ENCODE peak calls at places on chromosomes 2 and 18, in ten cellular contexts. E is nucleus accumbens; A is AG09319; T is M059J; J is activated CD4-positive, alpha-beta T cell treated with anti-CD3 and anti-CD28 coated beads, Interleukin-2, amount 50 U/mL, for 48 hours; D is HS-5; G is NCI-H460; R is glutamatergic neuron; Q is Calu3; Z is hypothalamus. B is an unnamed sample.

GRCh38 chr2:88099798-88100488 is 27.9 kb downstream of the FABP1 start:
- DNase-seq in E (no peak), A (no peak), T (peak; percentile 2), J (peak; percentile 4), D (peak; percentile 22), G (peak; percentile 22), R (no peak), Q (no peak), Z (no peak), B (no peak)

GRCh38 chr2:3603536-3604206 is 8.8 kb downstream of the COLEC11 start:
- DNase-seq in E (no peak), A (no peak), T (no peak), J (no peak), D (no peak), G (no peak), R (no peak), Q (no peak), Z (no peak), B (no peak)

GRCh38 chr18:68428026-68428425 is 286.9 kb downstream of the TMX3 start:
- DNase-seq in E (no peak), A (peak; percentile 30), T (peak; percentile 89), J (no peak), D (no peak), G (no peak), R (peak; percentile 63), Q (peak; percentile 10), Z (no peak), B (peak; percentile 82)

GRCh38 chr2:113876503-113877387 is 13.1 kb upstream of the ACTR3 start:
- DNase-seq in E (no peak), A (no peak), T (peak; percentile 96), J (peak; percentile 74), D (no peak), G (no peak), R (no peak), Q (peak; percentile 95), Z (no peak), B (peak; percentile 67)

GRCh38 chr2:19359021-19359357 is 566 bp upstream of the OSR1 start:
- DNase-seq in E (no peak), A (no peak), T (no peak), J (no peak), D (no peak), G (no peak), R (no peak), Q (no peak), Z (no peak), B (no peak)

GRCh38 chr2:54239427-54239826 is 16.6 kb downstream of the TSPYL6 start:
- DNase-seq in E (no peak), A (peak; percentile 8), T (peak; percentile 92), J (no peak), D (peak; percentile 77), G (no peak), R (no peak), Q (no peak), Z (no peak), B (peak; percentile 90)

GRCh38 chr2:209380278-209380677 is 43.6 kb upstream of the MAP2 start:
- DNase-seq in E (no peak), A (no peak), T (peak; percentile 50), J (no peak), D (no peak), G (no peak), R (no peak), Q (no peak), Z (no peak), B (no peak)

GRCh38 chr2:240129311-240129710 is 6.8 kb downstream of the COPS9 start:
- DNase-seq in E (no peak), A (no peak), T (no peak), J (no peak), D (no peak), G (no peak), R (no peak), Q (no peak), Z (no peak), B (no peak)

GRCh38 chr18:37166491-37166890 is 337.6 kb downstream of the KIAA1328 start:
- DNase-seq in E (no peak), A (no peak), T (no peak), J (no peak), D (no peak), G (no peak), R (no peak), Q (no peak), Z (no peak), B (no peak)

GRCh38 chr2:68764781-68765385 is 30.3 kb downstream of the ARHGAP25 start:
- DNase-seq in E (no peak), A (no peak), T (no peak), J (no peak), D (no peak), G (no peak), R (no peak), Q (no peak), Z (no peak), B (no peak)

GRCh38 chr2:43065871-43066270 is 160.5 kb downstream of the ZFP36L2 start:
- DNase-seq in E (no peak), A (no peak), T (no peak), J (no peak), D (no peak), G (no peak), R (no peak), Q (no peak), Z (no peak), B (no peak)

GRCh38 chr2:9640403-9641104 is 9.8 kb upstream of the YWHAQ start:
- DNase-seq in E (no peak), A (no peak), T (no peak), J (no peak), D (no peak), G (no peak), R (no peak), Q (no peak), Z (no peak), B (no peak)

GRCh38 chr2:221133941-221134340 is 438.2 kb downstream of the EPHA4 start:
- DNase-seq in E (no peak), A (no peak), T (no peak), J (no peak), D (peak; percentile 73), G (no peak), R (no peak), Q (no peak), Z (no peak), B (no peak)

GRCh38 chr2:169222665-169223064 is 139.7 kb downstream of the LRP2 start:
- DNase-seq in E (no peak), A (no peak), T (peak; percentile 2), J (no peak), D (no peak), G (no peak), R (no peak), Q (peak; percentile 27), Z (no peak), B (no peak)

GRCh38 chr2:170243118-170243837 is 65.3 kb downstream of the MYO3B start:
- DNase-seq in E (no peak), A (no peak), T (no peak), J (no peak), D (no peak), G (no peak), R (no peak), Q (no peak), Z (no peak), B (peak; percentile 26)

GRCh38 chr2:176516051-176516601 is 246.9 kb downstream of the MTX2 start:
- DNase-seq in E (no peak), A (no peak), T (no peak), J (no peak), D (no peak), G (no peak), R (no peak), Q (no peak), Z (no peak), B (no peak)

GRCh38 chr2:224268441-224268840 is 133.5 kb downstream of the FAM124B start:
- DNase-seq in E (no peak), A (peak; percentile 77), T (peak; percentile 90), J (no peak), D (peak; percentile 53), G (peak; percentile 33), R (no peak), Q (peak; percentile 3), Z (no peak), B (peak; percentile 83)

GRCh38 chr2:160533482-160533881 is 39.9 kb upstream of the RBMS1 start:
- DNase-seq in E (no peak), A (no peak), T (peak; percentile 5), J (no peak), D (no peak), G (no peak), R (no peak), Q (no peak), Z (no peak), B (no peak)

GRCh38 chr2:68855550-68855949 is 15.6 kb downstream of the BMP10 start:
- DNase-seq in E (no peak), A (no peak), T (no peak), J (no peak), D (no peak), G (no peak), R (no peak), Q (no peak), Z (no peak), B (no peak)

GRCh38 chr2:231919341-231920035 is 6.7 kb downstream of the NPPC start:
- DNase-seq in E (no peak), A (no peak), T (no peak), J (no peak), D (no peak), G (no peak), R (peak; percentile 64), Q (no peak), Z (no peak), B (no peak)

GRCh38 chr2:120222186-120223033 is 790 bp downstream of the TMEM185B start:
- DNase-seq in E (no peak), A (no peak), T (no peak), J (no peak), D (no peak), G (no peak), R (no peak), Q (no peak), Z (no peak), B (no peak)

GRCh38 chr2:23058435-23058834 is 326.5 kb upstream of the KLHL29 start:
- DNase-seq in E (no peak), A (no peak), T (no peak), J (no peak), D (no peak), G (no peak), R (no peak), Q (no peak), Z (no peak), B (no peak)

GRCh38 chr18:8803957-8804356 is 98.6 kb downstream of the MTCL1 start:
- DNase-seq in E (no peak), A (no peak), T (no peak), J (no peak), D (no peak), G (no peak), R (no peak), Q (no peak), Z (no peak), B (no peak)

GRCh38 chr2:140344842-140345241 is 1564.7 kb upstream of the NXPH2 start:
- DNase-seq in E (no peak), A (no peak), T (no peak), J (no peak), D (peak; percentile 60), G (no peak), R (no peak), Q (no peak), Z (no peak), B (no peak)

B was measured in RPMI7951.